ENCODE peak calls at places on chromosomes 7 and 10, in six cellular contexts. W is H1, Y is neuronal stem cell, J is H9, L is mesendoderm, Z is mesenchymal stem cell. T is an unnamed sample.

GRCh38 chr7:40579401-40579800 is 444.6 kb downstream of the SUGCT start:
- DNase-seq in W (no peak), Y (no peak), J (no peak), L (no peak), Z (peak), T (peak)

GRCh38 chr7:50821457-50821977 is 38.8 kb upstream of the GRB10 start:
- DNase-seq in W (no peak), Y (no peak), J (no peak), L (no peak), Z (peak), T (peak)

GRCh38 chr7:73770860-73771665 is 993 bp upstream of the CLDN3 start:
- DNase-seq in W (no peak), Y (no peak), J (no peak), L (no peak), Z (no peak), T (no peak)

GRCh38 chr7:50663396-50664102 is 98.3 kb upstream of the DDC start:
- DNase-seq in W (no peak), Y (no peak), J (no peak), L (no peak), Z (no peak), T (no peak)

GRCh38 chr10:119776536-119776935 is 50.7 kb downstream of the INPP5F start:
- DNase-seq in W (no peak), Y (no peak), J (no peak), L (no peak), Z (peak), T (peak)

GRCh38 chr10:71971769-71972555 is 7.8 kb downstream of the CHST3 start:
- DNase-seq in W (no peak), Y (no peak), J (no peak), L (no peak), Z (no peak), T (no peak)

GRCh38 chr7:128322040-128322643 is 21.6 kb downstream of the RBM28 start:
- DNase-seq in W (no peak), Y (no peak), J (no peak), L (peak), Z (peak), T (peak)

GRCh38 chr7:130697791-130698190 is 11.4 kb upstream of the TSGA13 start:
- DNase-seq in W (no peak), Y (no peak), J (no peak), L (no peak), Z (no peak), T (no peak)

GRCh38 chr7:140525741-140526140 is 46.4 kb upstream of the MKRN1 start:
- DNase-seq in W (no peak), Y (no peak), J (peak), L (no peak), Z (no peak), T (no peak)

GRCh38 chr7:119197872-119198527 is 973.5 kb downstream of the ANKRD7 start:
- DNase-seq in W (peak), Y (peak), J (peak), L (peak), Z (peak), T (peak)

GRCh38 chr7:143322646-143323343 is 6.9 kb downstream of the CLCN1 start:
- DNase-seq in W (no peak), Y (no peak), J (no peak), L (no peak), Z (peak), T (no peak)

GRCh38 chr7:132966731-132967130 is 115.2 kb downstream of the CHCHD3 start:
- DNase-seq in W (no peak), Y (no peak), J (no peak), L (no peak), Z (no peak), T (peak)

GRCh38 chr10:81130014-81130413 is 592.3 kb downstream of the SH2D4B start:
- DNase-seq in W (no peak), Y (no peak), J (no peak), L (no peak), Z (no peak), T (no peak)

GRCh38 chr10:130188195-130189175 is 52.3 kb downstream of the GLRX3 start:
- DNase-seq in W (no peak), Y (no peak), J (no peak), L (peak), Z (no peak), T (no peak)

GRCh38 chr7:111630862-111631261 is 68.6 kb upstream of the IMMP2L start:
- DNase-seq in W (no peak), Y (no peak), J (no peak), L (no peak), Z (no peak), T (no peak)

GRCh38 chr7:47771301-47771989 is 176.8 kb downstream of the PKD1L1 start:
- DNase-seq in W (no peak), Y (no peak), J (no peak), L (no peak), Z (no peak), T (no peak)

GRCh38 chr7:2853147-2853546 is 9.0 kb upstream of the GNA12 start:
- DNase-seq in W (no peak), Y (no peak), J (no peak), L (no peak), Z (no peak), T (peak)

GRCh38 chr10:30691601-30692015 is 62.1 kb upstream of the LYZL2 start:
- DNase-seq in W (no peak), Y (no peak), J (no peak), L (no peak), Z (no peak), T (no peak)

GRCh38 chr10:71228875-71229720 is 16.7 kb downstream of the UNC5B start:
- DNase-seq in W (no peak), Y (no peak), J (no peak), L (peak), Z (no peak), T (no peak)

GRCh38 chr7:100167912-100168323 is 499 bp downstream of the GAL3ST4 start:
- DNase-seq in W (no peak), Y (no peak), J (peak), L (peak), Z (peak), T (no peak)

GRCh38 chr7:1060315-1061080 is 16.2 kb downstream of the GPR146 start:
- DNase-seq in W (no peak), Y (no peak), J (peak), L (peak), Z (no peak), T (no peak)

GRCh38 chr7:81414411-81414810 is 355.4 kb downstream of the HGF start:
- DNase-seq in W (no peak), Y (no peak), J (no peak), L (no peak), Z (no peak), T (no peak)

GRCh38 chr7:107165341-107165740 is 3.5 kb upstream of the HBP1 start:
- DNase-seq in W (no peak), Y (no peak), J (no peak), L (peak), Z (no peak), T (no peak)

GRCh38 chr7:151460474-151460855 is 20.5 kb upstream of the CRYGN start:
- DNase-seq in W (peak), Y (no peak), J (no peak), L (no peak), Z (no peak), T (no peak)

GRCh38 chr10:42888504-42889095 is 106.0 kb downstream of the BMS1 start:
- DNase-seq in W (no peak), Y (no peak), J (no peak), L (no peak), Z (no peak), T (no peak)

GRCh38 chr7:48471206-48471605 is 299.9 kb downstream of the ABCA13 start:
- DNase-seq in W (no peak), Y (no peak), J (no peak), L (peak), Z (no peak), T (no peak)

GRCh38 chr10:74760042-74760979 is 66.1 kb upstream of the KAT6B start:
- DNase-seq in W (no peak), Y (no peak), J (no peak), L (no peak), Z (no peak), T (no peak)

GRCh38 chr10:24383681-24384106 is 174.8 kb downstream of the KIAA1217 start:
- DNase-seq in W (peak), Y (no peak), J (peak), L (peak), Z (peak), T (peak)

GRCh38 chr10:121495719-121496118 is 102.5 kb downstream of the FGFR2 start:
- DNase-seq in W (no peak), Y (no peak), J (no peak), L (peak), Z (no peak), T (no peak)
- H2BK15ac ChIP-seq in W (no peak), Y (no peak), J (no peak), L (no peak), Z (no peak), T (no peak)

GRCh38 chr7:23893942-23894890 is 184.2 kb downstream of the STK31 start:
- DNase-seq in W (no peak), Y (no peak), J (no peak), L (peak), Z (peak), T (no peak)
- H2BK15ac ChIP-seq in W (no peak), Y (no peak), J (no peak), L (no peak), Z (no peak), T (no peak)

GRCh38 chr7:19575909-19576557 is 132.8 kb downstream of the POLR1F start:
- DNase-seq in W (no peak), Y (no peak), J (no peak), L (no peak), Z (no peak), T (no peak)
- H2BK15ac ChIP-seq in W (no peak), Y (no peak), J (no peak), L (no peak), Z (no peak), T (no peak)

GRCh38 chr10:55163388-55163972 is 362.4 kb upstream of the PCDH15 start:
- DNase-seq in W (no peak), Y (no peak), J (no peak), L (no peak), Z (no peak), T (no peak)

GRCh38 chr10:55158643-55159042 is 357.6 kb upstream of the PCDH15 start:
- DNase-seq in W (no peak), Y (no peak), J (no peak), L (no peak), Z (peak), T (no peak)

DNA sequence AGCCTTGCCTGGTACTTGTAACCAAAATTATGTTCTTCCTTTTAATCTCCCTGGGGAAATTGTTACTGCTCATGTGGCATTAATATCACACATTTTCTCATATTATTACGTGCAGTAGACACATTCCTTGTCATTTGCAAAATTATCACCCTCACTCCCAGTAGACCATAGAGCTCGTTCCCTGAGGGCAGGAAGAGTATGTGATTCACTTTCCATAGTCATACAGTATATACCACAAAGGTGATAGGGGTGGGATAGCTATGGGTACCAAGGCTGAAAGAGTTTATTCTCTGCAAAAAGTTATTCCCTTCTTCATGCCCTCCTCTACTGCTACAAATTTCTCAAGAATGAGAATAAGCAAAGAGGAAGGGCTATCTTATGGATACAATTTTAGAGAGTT is 359.9 kb upstream of the PCDH15 start:
- DNase-seq in W (no peak), Y (no peak), J (no peak), L (no peak), Z (no peak), T (no peak)
- H2BK15ac ChIP-seq in W (no peak), Y (no peak), J (no peak), L (no peak), Z (no peak), T (no peak)

GRCh38 chr7:28356619-28357018 is 55.7 kb upstream of the CREB5 start:
- DNase-seq in W (no peak), Y (no peak), J (no peak), L (no peak), Z (no peak), T (no peak)

GRCh38 chr7:28360739-28361138 is 51.6 kb upstream of the CREB5 start:
- DNase-seq in W (no peak), Y (no peak), J (no peak), L (peak), Z (no peak), T (no peak)

GRCh38 chr7:28354601-28355062 is 57.7 kb upstream of the CREB5 start:
- DNase-seq in W (no peak), Y (no peak), J (no peak), L (no peak), Z (peak), T (peak)

GRCh38 chr7:28355553-28356319 is 56.6 kb upstream of the CREB5 start:
- DNase-seq in W (no peak), Y (no peak), J (no peak), L (no peak), Z (peak), T (no peak)

GRCh38 chr7:28358423-28358868 is 53.9 kb upstream of the CREB5 start:
- DNase-seq in W (no peak), Y (no peak), J (no peak), L (peak), Z (peak), T (peak)
- H2BK15ac ChIP-seq in W (peak), Y (no peak), J (no peak), L (no peak), Z (no peak), T (no peak)

GRCh38 chr7:37162106-37162505 is 286.6 kb downstream of the ELMO1 start:
- DNase-seq in W (no peak), Y (no peak), J (no peak), L (no peak), Z (no peak), T (no peak)
- H2BK15ac ChIP-seq in W (no peak), Y (no peak), J (no peak), L (no peak), Z (no peak), T (no peak)

GRCh38 chr7:21758286-21758685 is 187.4 kb downstream of the CDCA7L start:
- DNase-seq in W (no peak), Y (no peak), J (no peak), L (no peak), Z (no peak), T (no peak)
- H2BK15ac ChIP-seq in W (no peak), Y (no peak), J (no peak), L (no peak), Z (no peak), T (no peak)

DNA sequence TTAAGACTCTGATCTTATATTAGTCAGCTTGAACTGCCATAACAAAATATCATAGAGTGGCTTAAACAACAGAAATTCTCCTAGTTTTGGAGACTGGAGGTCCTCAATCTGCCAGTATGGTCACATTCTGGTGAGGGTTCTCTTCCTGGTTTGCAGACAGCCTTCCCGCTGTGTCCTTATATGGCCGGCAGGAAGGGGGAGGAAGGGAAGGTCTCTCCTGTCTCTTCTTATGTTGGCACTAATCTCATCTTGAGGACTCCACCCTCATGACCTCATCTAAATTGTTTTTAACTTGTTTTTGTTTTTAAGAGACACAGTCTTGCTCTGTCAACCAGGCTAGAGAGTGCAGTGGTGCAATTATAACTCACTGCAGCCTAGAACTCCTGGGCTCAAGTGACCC is 53.1 kb downstream of the VPS41 start:
- DNase-seq in W (no peak), Y (no peak), J (no peak), L (peak), Z (peak), T (no peak)
- H2BK15ac ChIP-seq in W (no peak), Y (no peak), J (no peak), L (no peak), Z (no peak), T (no peak)

GRCh38 chr7:78081888-78082287 is 283.3 kb downstream of the PHTF2 start:
- DNase-seq in W (no peak), Y (no peak), J (peak), L (no peak), Z (no peak), T (no peak)
- H2BK15ac ChIP-seq in W (no peak), Y (no peak), J (no peak), L (peak), Z (no peak), T (no peak)